ENCODE peak calls at places on chromosome 11, in seven cellular contexts. R, Z, T, C, O, U and F are unnamed samples. For H3K4me1, the result is how much of the 10 kb centered on the place peaks cover.

GRCh38 chr11:7490535-7490934 is 5.2 kb downstream of the OLFML1 start:
- DNase-seq in U (no peak), Z (no peak), R (no peak), C (no peak), O (no peak), T (no peak), F (peak)

GRCh38 chr11:35615911-35616900 is 2.1 kb upstream of the FJX1 start:
- DNase-seq in R (no peak), O (peak), Z (no peak), U (no peak), T (no peak), C (peak), F (peak)

GRCh38 chr11:84720706-84721402 is 906.3 kb downstream of the DLG2 start:
- DNase-seq in R (no peak), O (peak), Z (peak), T (no peak), C (no peak), U (no peak), F (peak)

GRCh38 chr11:57547854-57548377 is 10.5 kb downstream of the SMTNL1 start:
- DNase-seq in O (no peak), T (no peak), U (no peak), R (no peak), Z (no peak), C (no peak), F (peak)

GRCh38 chr11:69702239-69702668 is 1.6 kb downstream of the FGF19 start:
- DNase-seq in C (no peak), O (no peak), U (no peak), R (no peak), Z (no peak), T (no peak), F (no peak)

GRCh38 chr11:10655227-10655626 is 38.3 kb downstream of the IRAG1 start:
- DNase-seq in R (no peak), Z (no peak), C (no peak), U (no peak), O (no peak), T (no peak), F (no peak)

GRCh38 chr11:15714641-15715399 is 600.1 kb downstream of the INSC start:
- DNase-seq in T (no peak), R (no peak), Z (no peak), O (no peak), U (no peak), C (no peak), F (no peak)

GRCh38 chr11:94129505-94130335 is 1.1 kb downstream of the PANX1 start:
- DNase-seq in O (peak), C (peak), Z (no peak), T (no peak), U (no peak), R (no peak), F (peak)

GRCh38 chr11:62980133-62980760 is 4.5 kb downstream of the SLC22A6 start:
- DNase-seq in R (no peak), O (no peak), U (no peak), Z (no peak), T (no peak), C (no peak), F (peak)

GRCh38 chr11:134360050-134360835 is 28.5 kb downstream of the GLB1L2 start:
- DNase-seq in C (peak), T (peak), Z (peak), O (peak), U (no peak), R (peak), F (peak)

GRCh38 chr11:12526789-12527188 is 147.4 kb upstream of the TEAD1 start:
- DNase-seq in U (no peak), O (no peak), Z (no peak), C (no peak), R (no peak), T (no peak), F (peak)

GRCh38 chr11:69080361-69080973 is 31.7 kb downstream of the TPCN2 start:
- DNase-seq in U (no peak), Z (no peak), R (peak), O (no peak), T (no peak), C (peak), F (peak)

GRCh38 chr11:49316180-49316579 is 107.8 kb upstream of the FOLH1 start:
- DNase-seq in U (no peak), O (no peak), Z (no peak), R (no peak), C (no peak), T (no peak), F (no peak)

GRCh38 chr11:108522318-108522717 is 24.1 kb upstream of the POGLUT3 start:
- DNase-seq in R (no peak), U (no peak), C (no peak), O (no peak), Z (no peak), T (no peak), F (no peak)

GRCh38 chr11:117816151-117816741 is 8.3 kb downstream of the FXYD2 start:
- DNase-seq in U (no peak), Z (no peak), R (peak), O (no peak), T (no peak), C (no peak), F (peak)

GRCh38 chr11:117815262-117815803 is 9.2 kb downstream of the FXYD2 start:
- DNase-seq in C (peak), T (no peak), Z (peak), O (peak), U (peak), R (no peak), F (no peak)

GRCh38 chr11:117818036-117818858 is 6.3 kb downstream of the FXYD2 start:
- DNase-seq in Z (peak), U (no peak), R (no peak), C (peak), T (no peak), O (no peak), F (no peak)

GRCh38 chr11:117817213-117818035 is 7.1 kb downstream of the FXYD2 start:
- DNase-seq in Z (peak), O (peak), T (peak), C (peak), U (no peak), R (peak), F (peak)

DNA sequence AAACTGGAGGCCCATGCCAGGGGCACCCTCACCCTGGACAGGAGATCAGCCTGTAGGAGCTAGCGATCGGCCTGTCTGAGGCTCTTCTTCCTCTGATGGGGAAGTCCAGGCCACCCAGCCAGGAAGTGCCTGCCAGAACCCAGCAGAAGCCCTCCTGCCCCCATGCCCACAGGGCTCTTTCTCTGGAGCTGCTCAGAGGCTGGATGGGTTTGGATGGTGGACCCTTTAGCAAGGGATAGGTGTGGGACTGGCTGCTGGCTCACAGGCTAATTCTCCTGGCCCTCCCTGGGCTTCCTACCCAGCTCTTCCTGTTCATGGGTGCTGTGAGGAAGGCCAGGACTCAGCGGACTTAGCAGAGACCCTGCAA is 7.7 kb downstream of the FXYD2 start:
- DNase-seq in U (no peak), R (no peak), Z (no peak), T (no peak), O (no peak), C (no peak), F (no peak)
- H3K4me1 ChIP-seq in U (under half), R (under half), Z (half or more), T (under half), O (under half), C (under half), F (under half)

GRCh38 chr11:61752925-61753551 is 602 bp downstream of the MYRF start:
- DNase-seq in O (no peak), U (no peak), Z (no peak), T (no peak), C (no peak), R (no peak), F (no peak)
- H3K4me3 ChIP-seq in O (no peak), U (peak), Z (peak), T (peak), C (no peak), R (peak), F (peak)

GRCh38 chr11:114076974-114077373 is 17.5 kb downstream of the ZBTB16 start:
- DNase-seq in Z (no peak), R (no peak), C (no peak), U (no peak), O (no peak), T (no peak), F (no peak)

GRCh38 chr11:114079406-114080072 is 20.0 kb downstream of the ZBTB16 start:
- DNase-seq in T (no peak), C (no peak), R (no peak), Z (no peak), O (no peak), U (no peak), F (peak)

GRCh38 chr11:114080219-114080618 is 20.7 kb downstream of the ZBTB16 start:
- DNase-seq in O (no peak), T (no peak), Z (no peak), U (no peak), C (no peak), R (no peak), F (peak)

GRCh38 chr11:114077482-114078305 is 18.2 kb downstream of the ZBTB16 start:
- DNase-seq in R (no peak), Z (no peak), O (no peak), U (no peak), T (no peak), C (peak), F (no peak)

DNA sequence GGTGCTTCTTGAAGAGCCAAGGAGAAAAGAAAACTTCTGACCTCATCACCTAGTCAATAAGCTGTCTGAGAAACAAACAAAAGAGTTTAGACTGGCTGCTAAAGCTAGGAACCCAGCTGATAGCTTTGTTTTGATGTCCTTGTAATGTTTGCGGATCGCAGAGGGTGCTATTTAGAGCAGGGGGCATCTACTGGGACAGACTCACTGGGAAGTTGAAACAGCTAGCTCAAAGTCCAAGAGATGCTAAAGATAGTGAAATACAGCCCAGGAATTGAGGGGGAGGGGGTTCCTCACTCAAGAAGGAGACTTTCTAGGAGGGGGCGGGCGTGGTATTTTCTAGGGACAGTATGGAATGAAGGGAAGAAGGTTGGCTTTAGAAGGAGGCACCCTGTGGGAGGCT is 18.9 kb downstream of the ZBTB16 start:
- DNase-seq in O (no peak), C (no peak), U (no peak), Z (no peak), T (no peak), R (no peak), F (no peak)
- H3K4me1 ChIP-seq in O (half or more), C (under half), U (under half), Z (half or more), T (half or more), R (under half), F (under half)

GRCh38 chr11:61004037-61004641 is 32.7 kb downstream of the CD6 start:
- DNase-seq in U (no peak), Z (no peak), T (no peak), R (no peak), C (peak), O (no peak), F (no peak)
- H3K4me3 ChIP-seq in U (no peak), Z (no peak), T (no peak), R (no peak), C (peak), O (peak), F (no peak)

GRCh38 chr11:118621071-118621815 is 13.8 kb downstream of the PHLDB1 start:
- DNase-seq in U (no peak), T (peak), Z (peak), R (peak), O (no peak), C (peak), F (peak)

GRCh38 chr11:118622376-118623290 is 15.2 kb downstream of the PHLDB1 start:
- DNase-seq in T (peak), U (no peak), C (no peak), R (peak), O (no peak), Z (peak), F (peak)

GRCh38 chr11:118621898-118622375 is 14.5 kb downstream of the PHLDB1 start:
- DNase-seq in T (no peak), C (no peak), O (no peak), Z (no peak), U (no peak), R (no peak), F (no peak)

GRCh38 chr11:118625036-118625690 is 17.7 kb downstream of the PHLDB1 start:
- DNase-seq in R (peak), C (no peak), O (no peak), U (no peak), Z (peak), T (no peak), F (no peak)

GRCh38 chr11:118623291-118623655 is 15.9 kb downstream of the PHLDB1 start:
- DNase-seq in T (no peak), Z (peak), O (no peak), U (no peak), R (no peak), C (no peak), F (peak)
- H3K4me1 ChIP-seq in T (under half), Z (half or more), O (under half), U (under half), R (half or more), C (under half), F (half or more)

DNA sequence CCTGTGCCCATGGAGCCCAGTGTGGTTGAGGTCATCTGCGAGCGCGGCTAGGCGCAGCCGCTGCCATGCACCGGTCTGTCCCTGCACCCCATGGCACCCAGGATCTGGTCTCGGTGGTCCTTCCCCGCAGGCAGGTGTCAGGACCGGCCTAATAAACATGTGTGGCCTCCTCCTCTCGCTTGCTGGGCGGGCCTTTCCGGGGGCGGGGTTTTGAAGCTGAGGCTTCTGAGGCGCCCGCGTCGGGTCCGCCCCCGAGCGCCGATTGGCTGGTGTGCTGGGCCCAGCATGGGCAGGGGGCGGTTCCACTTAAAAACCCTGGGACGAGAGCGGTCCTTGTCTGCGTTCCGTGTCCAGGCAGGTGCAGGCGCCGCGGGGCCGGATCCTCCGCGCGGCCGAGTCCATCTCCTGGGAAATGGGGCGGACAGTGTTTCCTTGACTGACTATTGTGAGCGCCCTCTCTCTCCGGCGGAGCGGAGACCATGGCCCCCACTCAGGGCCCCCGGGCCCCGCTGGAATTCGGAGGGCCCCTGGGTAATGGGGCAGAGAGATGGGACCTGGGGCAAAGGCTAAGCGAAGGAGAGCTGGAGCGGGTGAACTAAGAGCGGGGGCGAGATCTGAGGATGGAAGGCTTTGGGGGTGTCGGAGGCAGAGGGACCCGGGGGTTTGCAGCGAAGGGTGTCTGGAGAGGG is at the start of gene TM7SF2:
- DNase-seq in C (peak), Z (peak), R (peak), O (peak), U (peak), T (peak), F (peak)
- H3K4me3 ChIP-seq in C (no peak), Z (peak), R (peak), O (peak), U (peak), T (peak), F (peak)

DNA sequence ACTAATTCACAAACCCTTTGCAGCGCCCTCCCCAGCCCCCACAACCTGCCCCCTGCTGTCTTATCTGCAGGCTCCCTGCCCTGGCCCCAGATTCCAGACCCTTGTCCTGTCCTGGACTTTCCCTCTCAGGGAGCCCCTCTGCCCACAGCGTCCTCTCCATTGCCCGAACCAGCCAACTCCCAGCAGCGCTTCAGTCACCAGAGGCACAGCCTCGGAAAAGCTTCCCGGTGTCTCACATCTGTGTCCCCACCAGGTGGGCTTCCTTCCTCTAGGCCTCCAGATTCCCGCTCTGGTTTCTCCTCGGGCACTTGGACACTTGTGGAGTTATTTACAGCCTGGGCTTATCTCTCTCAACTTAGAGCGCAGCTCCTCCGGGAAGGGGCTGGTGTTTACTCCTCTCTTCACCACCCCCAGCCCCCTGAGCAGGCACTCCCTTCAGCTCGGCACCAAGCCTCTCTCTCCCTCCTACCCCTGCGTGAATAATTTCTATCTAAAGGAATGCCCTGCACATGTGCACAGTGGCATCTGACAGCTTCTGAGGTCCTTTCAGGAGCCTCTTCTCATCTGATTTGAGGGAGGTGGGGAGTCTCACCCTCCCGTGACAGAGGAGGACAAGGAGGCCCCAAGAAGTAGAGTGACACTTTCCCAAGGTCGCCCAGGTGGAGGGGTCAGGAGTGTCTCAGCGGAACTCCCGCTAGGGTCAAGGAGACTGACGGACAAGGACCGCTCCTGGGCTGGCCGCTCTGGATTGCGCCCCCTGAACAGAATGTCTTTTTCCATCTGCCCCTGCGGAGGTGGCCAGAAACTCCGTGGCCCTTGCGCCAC is 838 bp downstream of the WNT11 start:
- DNase-seq in Z (no peak), O (no peak), U (no peak), C (no peak), T (no peak), R (no peak), F (no peak)
- H3K4me1 ChIP-seq in Z (under half), O (under half), U (under half), C (under half), T (under half), R (under half), F (under half)